ENCODE peak calls at places on chromosome 17, in ten cellular contexts. M is left colon, L is fibroblast of mammary gland, O is NCI-H1436, X is activated T-helper 1 cell treated with Interleukin-2 at 50 U/mL for 16 hours, T is AG08396, G is pons, P is BE2C, C is uterus, R is AG09309. A is an unnamed sample.

GRCh38 chr17:19250421-19251141 is 13.4 kb downstream of the EPN2 start:
- DNase-seq in L (peak), G (peak), M (no peak), X (no peak), T (no peak), P (peak), R (no peak), O (no peak), C (no peak), A (peak)

GRCh38 chr17:40316571-40317344 is 7.8 kb downstream of the RARA start:
- DNase-seq in T (peak), G (no peak), M (peak), L (peak), X (no peak), R (no peak), P (peak), O (no peak), C (peak), A (peak)

GRCh38 chr17:44956076-44956475 is 8.5 kb upstream of the KIF18B start:
- DNase-seq in L (no peak), R (no peak), G (no peak), P (no peak), X (no peak), O (no peak), T (no peak), C (no peak), M (no peak), A (no peak)

GRCh38 chr17:42243493-42243982 is 32.7 kb downstream of the STAT5B start:
- DNase-seq in O (no peak), T (no peak), X (no peak), R (no peak), M (no peak), C (no peak), P (no peak), G (no peak), L (no peak), A (no peak)

GRCh38 chr17:77035526-77035925 is 105.2 kb upstream of the SEC14L1 start:
- DNase-seq in X (no peak), M (no peak), O (no peak), L (no peak), C (no peak), G (no peak), R (no peak), P (no peak), T (no peak), A (no peak)

GRCh38 chr17:2706911-2707510 is 4.6 kb downstream of the CLUH start:
- DNase-seq in X (no peak), M (no peak), P (no peak), L (no peak), R (no peak), O (no peak), T (no peak), G (no peak), C (no peak), A (no peak)

GRCh38 chr17:16934836-16935235 is 37.1 kb downstream of the TNFRSF13B start:
- DNase-seq in P (no peak), C (no peak), T (no peak), R (no peak), M (no peak), X (no peak), L (no peak), O (no peak), G (no peak), A (no peak)

GRCh38 chr17:40340880-40341807 is 23.4 kb downstream of the GJD3 start:
- DNase-seq in M (peak), R (no peak), O (peak), G (no peak), P (peak), L (peak), X (peak), C (peak), T (peak), A (peak)

GRCh38 chr17:11391134-11391533 is 150.1 kb downstream of the SHISA6 start:
- DNase-seq in R (no peak), G (no peak), O (no peak), C (no peak), T (no peak), M (peak), X (no peak), P (no peak), L (no peak), A (no peak)

GRCh38 chr17:82798752-82799151 is 41.1 kb downstream of the ZNF750 start:
- DNase-seq in R (no peak), T (no peak), O (no peak), X (no peak), C (no peak), P (no peak), L (no peak), M (no peak), G (no peak), A (no peak)

GRCh38 chr17:78322327-78322857 is 37.5 kb downstream of the SOCS3 start:
- DNase-seq in L (no peak), T (no peak), M (no peak), O (no peak), P (no peak), R (no peak), G (no peak), C (no peak), X (no peak), A (no peak)

GRCh38 chr17:59155439-59156177 is at the start of gene PRR11:
- DNase-seq in L (peak), P (peak), R (peak), M (peak), O (peak), G (peak), C (peak), T (peak), X (peak), A (peak)

GRCh38 chr17:35674552-35674951 is 56.9 kb upstream of the RASL10B start:
- DNase-seq in T (no peak), X (no peak), R (no peak), G (no peak), L (no peak), O (no peak), M (no peak), P (no peak), C (no peak), A (no peak)

GRCh38 chr17:9308069-9308468 is 267.6 kb downstream of the STX8 start:
- DNase-seq in X (no peak), O (no peak), P (no peak), T (no peak), R (no peak), C (no peak), L (no peak), G (no peak), M (no peak), A (no peak)

GRCh38 chr17:15185625-15185991 is 79.5 kb downstream of the PMP22 start:
- DNase-seq in C (no peak), O (no peak), L (peak), R (peak), P (no peak), M (no peak), X (no peak), G (no peak), T (peak), A (no peak)

GRCh38 chr17:47872019-47872650 is 21.2 kb upstream of the SP6 start:
- DNase-seq in L (no peak), T (no peak), C (no peak), X (no peak), P (no peak), R (no peak), M (no peak), O (peak), G (no peak), A (no peak)

GRCh38 chr17:66373944-66374817 is 71.8 kb downstream of the PRKCA start:
- DNase-seq in G (peak), R (no peak), O (peak), C (no peak), P (peak), T (no peak), X (peak), M (peak), L (no peak), A (no peak)

A was measured in prostate gland.